ENCODE peak calls at places on chromosomes 2 and 18, in seven cellular contexts. One of them, this sample, is unnamed. For H3K4me1, the result is how much of the 10 kb centered on the place peaks cover.

GRCh38 chr2:96108578-96109561 is 7.5 kb downstream of the ADRA2B start:
- DNase-seq in mesendoderm: peak
- DNase-seq in H9: peak
- DNase-seq in neuronal stem cell: peak
- DNase-seq in H1: no peak
- DNase-seq in IMR-90: no peak
- DNase-seq in trophoblast cell: no peak
- DNase-seq in this sample: no peak

GRCh38 chr2:85095094-85095493 is 38.1 kb upstream of the TCF7L1 start:
- DNase-seq in mesendoderm: no peak
- DNase-seq in H9: no peak
- DNase-seq in neuronal stem cell: no peak
- DNase-seq in H1: no peak
- DNase-seq in IMR-90: peak
- DNase-seq in trophoblast cell: peak
- DNase-seq in this sample: peak

GRCh38 chr2:237691908-237692600 is 64.7 kb downstream of the LRRFIP1 start:
- DNase-seq in mesendoderm: peak
- DNase-seq in H9: peak
- DNase-seq in neuronal stem cell: peak
- DNase-seq in H1: no peak
- DNase-seq in IMR-90: peak
- DNase-seq in trophoblast cell: peak
- DNase-seq in this sample: peak

GRCh38 chr2:171922230-171923022 is at the start of gene HAT1:
- DNase-seq in mesendoderm: peak
- DNase-seq in H9: peak
- DNase-seq in neuronal stem cell: peak
- DNase-seq in H1: peak
- DNase-seq in IMR-90: peak
- DNase-seq in trophoblast cell: peak
- DNase-seq in this sample: peak

GRCh38 chr2:30780776-30781330 is 26.4 kb downstream of the CAPN13 start:
- DNase-seq in mesendoderm: no peak
- DNase-seq in H9: peak
- DNase-seq in neuronal stem cell: no peak
- DNase-seq in H1: peak
- DNase-seq in IMR-90: no peak
- DNase-seq in trophoblast cell: no peak
- DNase-seq in this sample: no peak

GRCh38 chr2:152372438-152372984 is 37.5 kb downstream of the FMNL2 start:
- DNase-seq in mesendoderm: no peak
- DNase-seq in H9: no peak
- DNase-seq in neuronal stem cell: no peak
- DNase-seq in H1: no peak
- DNase-seq in IMR-90: no peak
- DNase-seq in trophoblast cell: no peak
- DNase-seq in this sample: no peak

GRCh38 chr2:23988371-23988770 is 21.5 kb upstream of the MFSD2B start:
- DNase-seq in mesendoderm: no peak
- DNase-seq in H9: no peak
- DNase-seq in neuronal stem cell: no peak
- DNase-seq in H1: no peak
- DNase-seq in IMR-90: peak
- DNase-seq in trophoblast cell: peak
- DNase-seq in this sample: no peak

GRCh38 chr2:220811952-220812570 is 760.0 kb downstream of the EPHA4 start:
- DNase-seq in mesendoderm: no peak
- DNase-seq in H9: no peak
- DNase-seq in neuronal stem cell: no peak
- DNase-seq in H1: no peak
- DNase-seq in IMR-90: peak
- DNase-seq in trophoblast cell: no peak
- DNase-seq in this sample: peak

GRCh38 chr2:118097657-118098056 is 9.4 kb downstream of the INSIG2 start:
- DNase-seq in mesendoderm: no peak
- DNase-seq in H9: no peak
- DNase-seq in neuronal stem cell: no peak
- DNase-seq in H1: no peak
- DNase-seq in IMR-90: peak
- DNase-seq in trophoblast cell: no peak
- DNase-seq in this sample: peak

GRCh38 chr2:179020156-179020750 is 29.7 kb downstream of the CCDC141 start:
- DNase-seq in mesendoderm: peak
- DNase-seq in H9: peak
- DNase-seq in neuronal stem cell: no peak
- DNase-seq in H1: peak
- DNase-seq in IMR-90: no peak
- DNase-seq in trophoblast cell: peak
- DNase-seq in this sample: peak

GRCh38 chr2:175187378-175187777 is 5.9 kb upstream of the ATP5MC3 start:
- DNase-seq in mesendoderm: peak
- DNase-seq in H9: peak
- DNase-seq in neuronal stem cell: no peak
- DNase-seq in H1: no peak
- DNase-seq in IMR-90: peak
- DNase-seq in trophoblast cell: no peak
- DNase-seq in this sample: peak

GRCh38 chr2:175039490-175039889 is 34.3 kb upstream of the CHN1 start:
- DNase-seq in mesendoderm: no peak
- DNase-seq in H9: no peak
- DNase-seq in neuronal stem cell: no peak
- DNase-seq in H1: no peak
- DNase-seq in IMR-90: no peak
- DNase-seq in trophoblast cell: no peak
- DNase-seq in this sample: no peak

GRCh38 chr18:923144-923543 is 18.5 kb downstream of the ADCYAP1 start:
- DNase-seq in mesendoderm: no peak
- DNase-seq in H9: no peak
- DNase-seq in neuronal stem cell: no peak
- DNase-seq in H1: no peak
- DNase-seq in IMR-90: no peak
- DNase-seq in trophoblast cell: no peak
- DNase-seq in this sample: no peak

GRCh38 chr18:24488824-24489493 is 28.5 kb downstream of the HRH4 start:
- DNase-seq in mesendoderm: peak
- DNase-seq in H9: no peak
- DNase-seq in neuronal stem cell: peak
- DNase-seq in H1: no peak
- DNase-seq in IMR-90: peak
- DNase-seq in trophoblast cell: peak
- DNase-seq in this sample: peak

GRCh38 chr2:24613154-24613814 is 122.2 kb downstream of the NCOA1 start:
- DNase-seq in mesendoderm: peak
- DNase-seq in H9: peak
- DNase-seq in neuronal stem cell: peak
- DNase-seq in H1: peak
- DNase-seq in IMR-90: peak
- DNase-seq in trophoblast cell: peak
- DNase-seq in this sample: peak

GRCh38 chr2:164739966-164740365 is 101.7 kb downstream of the COBLL1 start:
- DNase-seq in mesendoderm: peak
- DNase-seq in H9: no peak
- DNase-seq in neuronal stem cell: no peak
- DNase-seq in H1: no peak
- DNase-seq in IMR-90: peak
- DNase-seq in trophoblast cell: no peak
- DNase-seq in this sample: peak

GRCh38 chr2:127528487-127528886 is 2.2 kb upstream of the IWS1 start:
- DNase-seq in mesendoderm: peak
- DNase-seq in H9: no peak
- DNase-seq in neuronal stem cell: no peak
- DNase-seq in H1: no peak
- DNase-seq in IMR-90: no peak
- DNase-seq in trophoblast cell: peak
- DNase-seq in this sample: no peak

GRCh38 chr2:21097331-21097730 is 26.4 kb upstream of the TDRD15 start:
- DNase-seq in mesendoderm: no peak
- DNase-seq in H9: no peak
- DNase-seq in neuronal stem cell: no peak
- DNase-seq in H1: no peak
- DNase-seq in IMR-90: no peak
- DNase-seq in trophoblast cell: no peak
- DNase-seq in this sample: no peak

GRCh38 chr2:21098294-21098693 is 25.5 kb upstream of the TDRD15 start:
- DNase-seq in mesendoderm: no peak
- DNase-seq in H9: no peak
- DNase-seq in neuronal stem cell: no peak
- DNase-seq in H1: no peak
- DNase-seq in IMR-90: no peak
- DNase-seq in trophoblast cell: no peak
- DNase-seq in this sample: no peak

GRCh38 chr2:21096458-21096857 is 27.3 kb upstream of the TDRD15 start:
- DNase-seq in mesendoderm: no peak
- DNase-seq in H9: no peak
- DNase-seq in neuronal stem cell: no peak
- DNase-seq in H1: no peak
- DNase-seq in IMR-90: no peak
- DNase-seq in trophoblast cell: peak
- DNase-seq in this sample: no peak

GRCh38 chr2:21095178-21095577 is 28.6 kb upstream of the TDRD15 start:
- DNase-seq in mesendoderm: no peak
- DNase-seq in H9: no peak
- DNase-seq in neuronal stem cell: no peak
- DNase-seq in H1: no peak
- DNase-seq in IMR-90: no peak
- DNase-seq in trophoblast cell: no peak
- DNase-seq in this sample: no peak

DNA sequence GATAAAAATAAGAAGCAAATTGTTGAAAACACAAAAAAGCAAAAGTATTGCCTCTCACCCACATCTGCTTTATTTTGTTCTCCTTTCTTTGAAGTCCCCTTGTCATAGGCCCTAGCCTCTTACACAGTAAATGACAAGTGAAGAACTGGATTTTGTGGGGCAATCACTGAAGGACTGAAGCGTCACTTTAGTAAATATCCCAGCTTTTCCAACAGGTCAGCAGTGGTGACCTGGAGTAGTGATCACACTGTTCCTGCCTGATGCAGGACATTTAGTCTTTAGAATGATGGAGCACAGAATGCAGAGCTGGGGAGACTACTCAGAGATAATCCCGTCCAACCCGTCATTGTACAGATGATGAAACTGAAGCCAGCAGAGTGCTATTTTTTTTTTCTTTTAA is 28.1 kb upstream of the TDRD15 start:
- DNase-seq in mesendoderm: no peak
- DNase-seq in H9: no peak
- DNase-seq in neuronal stem cell: no peak
- DNase-seq in H1: no peak
- DNase-seq in IMR-90: no peak
- DNase-seq in trophoblast cell: no peak
- DNase-seq in this sample: no peak
- H4K8ac ChIP-seq in mesendoderm: no peak
- H4K8ac ChIP-seq in H9: no peak
- H4K8ac ChIP-seq in neuronal stem cell: no peak
- H4K8ac ChIP-seq in H1: no peak
- H4K8ac ChIP-seq in IMR-90: no peak
- H4K8ac ChIP-seq in trophoblast cell: no peak
- H4K8ac ChIP-seq in this sample: no peak

DNA sequence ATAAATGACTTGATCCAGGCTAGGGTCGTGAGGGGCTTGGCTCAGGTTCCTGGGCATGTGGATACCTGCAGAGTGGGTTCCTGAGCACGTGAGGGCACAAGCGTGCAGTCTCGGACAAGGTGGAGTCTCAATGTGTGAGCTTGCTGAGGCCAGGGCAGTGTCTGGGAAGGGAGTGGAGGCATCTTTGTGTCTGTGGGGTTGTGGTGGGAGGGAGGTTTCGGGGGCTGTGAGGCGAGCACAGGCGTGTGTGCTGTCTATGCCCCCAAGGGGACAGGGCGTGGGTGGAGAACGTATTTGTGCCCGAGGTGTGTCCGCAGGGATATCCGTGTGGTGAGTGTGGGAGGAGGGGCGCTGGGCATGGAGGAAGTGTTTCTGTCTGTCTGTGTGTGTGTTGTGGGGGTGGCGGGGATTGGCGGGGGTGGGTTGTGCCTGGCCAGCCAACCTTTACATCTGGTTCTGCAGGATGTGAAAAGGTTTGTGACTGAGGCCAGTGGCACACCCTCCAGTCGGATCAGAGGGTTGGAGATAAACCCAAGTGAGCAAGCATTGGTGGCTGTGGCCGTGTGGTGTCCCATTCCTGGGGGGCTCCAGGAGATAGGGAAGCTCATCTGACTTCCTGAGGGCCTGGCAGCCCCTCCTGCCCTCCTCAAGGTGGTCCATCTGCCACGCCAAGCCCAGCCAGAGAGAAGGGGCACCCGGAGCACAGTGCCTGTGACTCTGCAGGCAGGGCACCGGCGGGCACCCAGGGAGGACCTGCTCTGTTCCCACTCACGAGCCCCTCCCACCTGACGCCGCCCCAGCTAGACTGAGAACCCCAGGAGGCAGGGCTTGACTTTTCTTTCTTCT is 57.1 kb downstream of the ZFP36L2 start:
- DNase-seq in mesendoderm: no peak
- DNase-seq in H9: peak
- DNase-seq in neuronal stem cell: no peak
- DNase-seq in H1: no peak
- DNase-seq in IMR-90: no peak
- DNase-seq in trophoblast cell: no peak
- DNase-seq in this sample: no peak
- H3K4me1 ChIP-seq in mesendoderm: under half
- H3K4me1 ChIP-seq in H9: under half
- H3K4me1 ChIP-seq in neuronal stem cell: under half
- H3K4me1 ChIP-seq in H1: under half
- H3K4me1 ChIP-seq in IMR-90: under half
- H3K4me1 ChIP-seq in trophoblast cell: under half
- H3K4me1 ChIP-seq in this sample: under half

GRCh38 chr18:21321711-21322110 is 79.7 kb downstream of the GREB1L start:
- DNase-seq in mesendoderm: no peak
- DNase-seq in H9: no peak
- DNase-seq in neuronal stem cell: no peak
- DNase-seq in H1: no peak
- DNase-seq in IMR-90: no peak
- DNase-seq in trophoblast cell: peak
- DNase-seq in this sample: no peak

GRCh38 chr18:21331094-21331493 is 89.1 kb downstream of the GREB1L start:
- DNase-seq in mesendoderm: no peak
- DNase-seq in H9: no peak
- DNase-seq in neuronal stem cell: no peak
- DNase-seq in H1: no peak
- DNase-seq in IMR-90: no peak
- DNase-seq in trophoblast cell: no peak
- DNase-seq in this sample: no peak

GRCh38 chr18:21330122-21330701 is 88.2 kb downstream of the GREB1L start:
- DNase-seq in mesendoderm: peak
- DNase-seq in H9: no peak
- DNase-seq in neuronal stem cell: no peak
- DNase-seq in H1: no peak
- DNase-seq in IMR-90: no peak
- DNase-seq in trophoblast cell: peak
- DNase-seq in this sample: peak

GRCh38 chr18:21327101-21327500 is 85.1 kb downstream of the GREB1L start:
- DNase-seq in mesendoderm: peak
- DNase-seq in H9: no peak
- DNase-seq in neuronal stem cell: no peak
- DNase-seq in H1: no peak
- DNase-seq in IMR-90: no peak
- DNase-seq in trophoblast cell: no peak
- DNase-seq in this sample: no peak
- H4K8ac ChIP-seq in mesendoderm: no peak
- H4K8ac ChIP-seq in H9: no peak
- H4K8ac ChIP-seq in neuronal stem cell: no peak
- H4K8ac ChIP-seq in H1: no peak
- H4K8ac ChIP-seq in IMR-90: no peak
- H4K8ac ChIP-seq in trophoblast cell: no peak
- H4K8ac ChIP-seq in this sample: no peak

GRCh38 chr2:26674002-26674751 is 18.3 kb upstream of the KCNK3 start:
- DNase-seq in mesendoderm: no peak
- DNase-seq in H9: no peak
- DNase-seq in neuronal stem cell: no peak
- DNase-seq in H1: no peak
- DNase-seq in IMR-90: no peak
- DNase-seq in trophoblast cell: no peak
- DNase-seq in this sample: no peak
- H3K4me1 ChIP-seq in mesendoderm: under half
- H3K4me1 ChIP-seq in H9: under half
- H3K4me1 ChIP-seq in neuronal stem cell: under half
- H3K4me1 ChIP-seq in H1: under half
- H3K4me1 ChIP-seq in IMR-90: under half
- H3K4me1 ChIP-seq in trophoblast cell: under half
- H3K4me1 ChIP-seq in this sample: under half

This sample was measured in mesenchymal stem cell.